ENCODE peak calls at places on chromosomes 2 and 18, in seven cellular contexts. O is activated B cell treated with CpG ODN at 0.5 μM for 24 hours, P is stomach, C is hepatocyte, M is fibroblast of pulmonary artery, E is sigmoid colon, B is GM13977. R is an unnamed sample.
A peak's percentile ranks its signal among the peaks of the same experiment; 100 is the strongest.

GRCh38 chr2:112640800-112641675 is 4.7 kb upstream of the SLC20A1 start:
- DNase-seq in B (no peak), E (no peak), P (no peak), M (peak; percentile 82), O (no peak), C (no peak), R (no peak)

GRCh38 chr18:23450022-23450421 is 3.1 kb upstream of the RIOK3 start:
- DNase-seq in E (no peak), B (no peak), O (no peak), P (no peak), M (no peak), C (no peak), R (no peak)

GRCh38 chr2:60806988-60807681 is 51.1 kb downstream of the PAPOLG start:
- DNase-seq in C (no peak), O (peak; percentile 34), E (no peak), P (no peak), B (peak; percentile 69), M (peak; percentile 55), R (no peak)

GRCh38 chr2:39689876-39690275 is 24.2 kb downstream of the TMEM178A start:
- DNase-seq in C (no peak), B (no peak), E (no peak), P (no peak), O (no peak), M (no peak), R (no peak)

GRCh38 chr18:29962579-29962978 is 1080.0 kb downstream of the DSC3 start:
- DNase-seq in P (no peak), O (no peak), C (peak; percentile 5), B (no peak), M (no peak), E (no peak), R (no peak)

GRCh38 chr2:132272713-132273112 is 111.0 kb upstream of the ANKRD30BL start:
- DNase-seq in O (no peak), C (no peak), E (no peak), M (no peak), P (no peak), B (no peak), R (no peak)

GRCh38 chr2:52881606-52882005 is 886.0 kb upstream of the CHAC2 start:
- DNase-seq in M (no peak), C (peak; percentile 45), O (no peak), E (no peak), B (no peak), P (no peak), R (no peak)

GRCh38 chr2:207505728-207506127 is 24.0 kb upstream of the CREB1 start:
- DNase-seq in P (no peak), B (no peak), C (no peak), E (no peak), O (no peak), M (peak; percentile 81), R (no peak)

GRCh38 chr2:222318026-222318711 is 19.4 kb upstream of the PAX3 start:
- DNase-seq in O (peak; percentile 55), B (peak; percentile 82), C (peak; percentile 84), P (peak; percentile 72), E (no peak), M (peak; percentile 82), R (no peak)

GRCh38 chr2:201234167-201235139 is 25.9 kb upstream of the CASP8 start:
- DNase-seq in E (no peak), C (no peak), M (no peak), B (no peak), O (no peak), P (no peak), R (no peak)

GRCh38 chr18:28112056-28112470 is 64.9 kb downstream of the CDH2 start:
- DNase-seq in M (peak; percentile 73), C (peak; percentile 21), E (no peak), P (no peak), B (no peak), O (no peak), R (no peak)

GRCh38 chr2:214126135-214126534 is 284.7 kb upstream of the VWC2L start:
- DNase-seq in M (peak; percentile 8), P (no peak), O (no peak), C (no peak), B (no peak), E (no peak), R (no peak)

GRCh38 chr2:77336013-77336412 is 186.2 kb downstream of the LRRTM4 start:
- DNase-seq in E (no peak), O (no peak), C (no peak), B (no peak), M (no peak), P (no peak), R (no peak)

GRCh38 chr2:13558368-13558767 is 841.6 kb downstream of the TRIB2 start:
- DNase-seq in M (no peak), C (peak; percentile 50), E (no peak), B (peak; percentile 8), O (no peak), P (no peak), R (no peak)

GRCh38 chr18:28039078-28039477 is 137.9 kb downstream of the CDH2 start:
- DNase-seq in E (no peak), P (no peak), O (no peak), B (no peak), M (peak; percentile 80), C (peak; percentile 7), R (no peak)

GRCh38 chr2:12120281-12121150 is 374.1 kb downstream of the LPIN1 start:
- DNase-seq in O (no peak), C (no peak), M (peak; percentile 57), P (no peak), E (no peak), B (no peak), R (no peak)

DNA sequence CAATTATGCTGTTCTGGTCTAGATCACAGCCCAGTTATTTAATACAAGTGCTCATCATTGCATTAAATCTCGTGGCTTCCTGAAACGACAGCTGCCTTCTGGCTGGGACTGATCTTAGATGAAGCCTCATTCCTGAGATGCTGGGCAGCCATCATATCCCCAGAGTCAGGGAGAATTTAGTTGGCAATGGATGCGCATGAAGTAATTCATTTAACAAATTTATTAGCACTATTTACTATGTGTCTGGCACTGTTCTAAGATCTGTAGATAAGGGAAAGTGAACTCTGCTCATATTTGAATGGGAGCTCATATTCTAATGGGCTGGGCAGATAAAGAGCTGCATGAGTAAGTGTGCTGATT is 244.7 kb downstream of the KCNS3 start:
- DNase-seq in E (no peak), P (no peak), C (no peak), B (no peak), M (no peak), O (no peak), R (no peak)
- TF ChIP-seq CTCF in E (no peak), P (no peak), C (no peak), B (no peak), M (no peak), O (no peak), R (no peak)

GRCh38 chr2:179336782-179337534 is 72.3 kb upstream of the SESTD1 start:
- DNase-seq in O (no peak), B (no peak), M (peak; percentile 17), E (no peak), C (peak; percentile 52), P (no peak), R (no peak)

GRCh38 chr2:179341152-179341866 is 76.7 kb upstream of the SESTD1 start:
- DNase-seq in C (no peak), O (no peak), M (peak; percentile 25), E (no peak), B (no peak), P (no peak), R (no peak)

GRCh38 chr2:179343945-179344279 is 79.3 kb upstream of the SESTD1 start:
- DNase-seq in B (no peak), O (no peak), M (no peak), E (no peak), C (no peak), P (no peak), R (no peak)

GRCh38 chr2:179338681-179339080 is 74.0 kb upstream of the SESTD1 start:
- DNase-seq in B (no peak), E (no peak), O (no peak), M (peak; percentile 46), C (no peak), P (no peak), R (no peak)

DNA sequence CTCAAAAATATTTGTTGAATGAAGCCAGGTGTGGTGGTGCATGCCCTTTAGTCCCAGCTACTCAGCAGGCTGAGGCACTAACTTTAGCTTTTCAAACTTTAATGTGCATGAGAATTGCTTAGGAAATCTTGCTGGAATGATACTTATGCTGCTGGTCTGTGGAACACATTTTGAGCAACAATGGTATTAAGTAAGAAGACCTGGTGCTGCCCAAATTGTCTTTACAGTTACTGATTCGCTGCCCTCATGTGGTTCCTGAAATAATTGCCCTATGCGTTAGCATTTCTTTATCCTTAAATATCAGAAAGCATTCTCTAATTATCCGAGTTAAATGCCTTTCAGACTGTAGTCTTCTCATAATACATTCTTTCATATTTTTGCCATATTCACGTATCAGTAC is 76.0 kb upstream of the SESTD1 start:
- DNase-seq in E (no peak), C (peak; percentile 18), M (peak; percentile 76), P (no peak), B (no peak), O (no peak), R (no peak)
- TF ChIP-seq CTCF in E (no peak), C (peak; percentile 32), M (peak; percentile 45), P (peak; percentile 18), B (peak; percentile 21), O (no peak), R (peak; percentile 33)

GRCh38 chr18:5890606-5891360 is 4.5 kb downstream of the TMEM200C start:
- DNase-seq in M (peak; percentile 8), C (peak; percentile 78), P (peak; percentile 34), E (no peak), O (peak; percentile 24), B (peak; percentile 88), R (peak; percentile 48)
- TF ChIP-seq CTCF in M (no peak), C (peak; percentile 46), P (peak; percentile 75), E (no peak), O (no peak), B (peak; percentile 87), R (peak; percentile 33)

GRCh38 chr18:61323951-61324350 is 9.3 kb upstream of the CDH20 start:
- DNase-seq in C (no peak), O (no peak), M (no peak), B (no peak), E (no peak), P (no peak), R (no peak)

GRCh38 chr18:61326407-61326806 is 6.8 kb upstream of the CDH20 start:
- DNase-seq in B (no peak), O (no peak), P (no peak), E (no peak), C (no peak), M (no peak), R (no peak)

DNA sequence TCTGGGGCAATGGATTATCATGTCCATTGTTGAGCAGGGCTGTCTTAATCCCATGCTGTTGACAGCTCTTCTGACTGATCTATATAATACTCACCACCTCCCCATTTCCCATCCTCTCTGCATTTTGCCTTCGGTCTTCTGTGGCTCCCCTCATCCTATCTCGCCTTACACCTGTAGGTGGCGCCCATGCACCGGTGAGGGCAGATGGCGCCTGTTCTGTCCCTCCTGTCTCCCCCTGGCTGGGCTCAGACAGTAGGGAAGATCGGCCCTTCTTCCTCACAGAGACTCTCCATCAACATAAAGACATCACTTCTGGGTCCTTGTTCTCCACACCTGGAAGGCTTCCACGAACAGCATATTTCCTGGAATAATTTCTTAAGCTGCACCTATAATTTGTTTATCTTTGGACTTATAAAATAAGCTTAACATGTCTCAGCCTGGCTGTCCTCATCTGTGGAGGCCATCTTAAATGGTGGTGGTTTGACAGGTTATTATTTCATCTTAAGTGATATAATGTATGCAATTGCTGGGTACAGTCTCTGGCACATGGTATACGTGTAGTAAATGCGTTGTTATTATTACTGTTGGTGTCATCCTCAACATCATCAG is 10.9 kb upstream of the CDH20 start:
- DNase-seq in C (peak; percentile 83), E (no peak), M (peak; percentile 64), O (no peak), B (peak; percentile 69), P (peak; percentile 44), R (peak; percentile 63)
- TF ChIP-seq CTCF in C (peak; percentile 70), E (no peak), M (peak; percentile 96), O (no peak), B (peak; percentile 97), P (peak; percentile 31), R (peak; percentile 98)

GRCh38 chr2:177164131-177164530 is 48.5 kb upstream of the HNRNPA3 start:
- DNase-seq in M (no peak), O (no peak), P (no peak), C (no peak), B (no peak), E (no peak), R (no peak)
- TF ChIP-seq CTCF in M (no peak), O (no peak), P (no peak), C (no peak), B (no peak), E (no peak), R (no peak)

R was measured in D721Med.